ENCODE peak calls at places on chromosomes 6 and 20, in five cellular contexts. One of them, this sample, is unnamed.

GRCh38 chr20:41423026-41423425 is 56.4 kb upstream of the EMILIN3 start:
- DNase-seq in neuronal stem cell: no peak
- DNase-seq in H1: no peak
- DNase-seq in trophoblast cell: no peak
- DNase-seq in H9: no peak
- DNase-seq in this sample: no peak

GRCh38 chr6:98516869-98517268 is 317.5 kb upstream of the POU3F2 start:
- DNase-seq in H1: no peak
- DNase-seq in trophoblast cell: no peak
- DNase-seq in H9: no peak
- DNase-seq in neuronal stem cell: peak
- DNase-seq in this sample: no peak

GRCh38 chr20:38926142-38926933 is at the start of gene FAM83D:
- DNase-seq in H1: peak
- DNase-seq in H9: peak
- DNase-seq in trophoblast cell: peak
- DNase-seq in neuronal stem cell: peak
- DNase-seq in this sample: peak

GRCh38 chr20:43558412-43559146 is at the start of gene SGK2:
- DNase-seq in neuronal stem cell: no peak
- DNase-seq in H9: no peak
- DNase-seq in H1: no peak
- DNase-seq in trophoblast cell: peak
- DNase-seq in this sample: peak

GRCh38 chr6:39808934-39809333 is 16.8 kb downstream of the DAAM2 start:
- DNase-seq in H9: no peak
- DNase-seq in H1: no peak
- DNase-seq in neuronal stem cell: no peak
- DNase-seq in trophoblast cell: no peak
- DNase-seq in this sample: no peak

GRCh38 chr6:71250050-71250689 is 38.4 kb upstream of the OGFRL1 start:
- DNase-seq in neuronal stem cell: no peak
- DNase-seq in H9: no peak
- DNase-seq in trophoblast cell: peak
- DNase-seq in H1: no peak
- DNase-seq in this sample: peak

GRCh38 chr6:169955796-169956493 is 204.5 kb downstream of the ERMARD start:
- DNase-seq in H1: peak
- DNase-seq in H9: no peak
- DNase-seq in trophoblast cell: no peak
- DNase-seq in neuronal stem cell: no peak
- DNase-seq in this sample: no peak

GRCh38 chr6:43788305-43788704 is 18.3 kb downstream of the VEGFA start:
- DNase-seq in H1: no peak
- DNase-seq in neuronal stem cell: no peak
- DNase-seq in trophoblast cell: no peak
- DNase-seq in H9: no peak
- DNase-seq in this sample: no peak

DNA sequence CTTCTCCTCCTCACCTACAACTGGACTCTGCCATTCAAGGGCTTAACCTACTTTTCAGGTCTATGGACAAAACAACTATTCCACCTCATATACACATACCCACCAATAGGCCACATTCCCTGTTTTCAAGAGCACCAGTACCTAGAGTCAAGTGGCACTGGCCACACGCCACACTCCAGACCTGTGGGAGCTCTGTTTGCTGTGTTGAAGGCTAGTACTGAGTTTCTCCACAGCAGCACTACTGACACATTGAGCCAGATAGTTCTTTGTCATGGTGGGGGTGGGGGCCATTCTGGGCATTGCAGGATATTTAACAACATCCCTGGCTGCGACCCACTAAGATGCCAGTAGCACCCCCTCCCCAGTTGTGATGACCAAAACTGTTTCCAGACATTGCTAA is 84.1 kb downstream of the RALGAPA2 start:
- DNase-seq in H9: no peak
- DNase-seq in neuronal stem cell: no peak
- DNase-seq in H1: no peak
- DNase-seq in trophoblast cell: no peak
- DNase-seq in this sample: no peak
- H2BK12ac ChIP-seq in H9: no peak
- H2BK12ac ChIP-seq in neuronal stem cell: no peak
- H2BK12ac ChIP-seq in H1: no peak
- H2BK12ac ChIP-seq in trophoblast cell: no peak
- H2BK12ac ChIP-seq in this sample: no peak

DNA sequence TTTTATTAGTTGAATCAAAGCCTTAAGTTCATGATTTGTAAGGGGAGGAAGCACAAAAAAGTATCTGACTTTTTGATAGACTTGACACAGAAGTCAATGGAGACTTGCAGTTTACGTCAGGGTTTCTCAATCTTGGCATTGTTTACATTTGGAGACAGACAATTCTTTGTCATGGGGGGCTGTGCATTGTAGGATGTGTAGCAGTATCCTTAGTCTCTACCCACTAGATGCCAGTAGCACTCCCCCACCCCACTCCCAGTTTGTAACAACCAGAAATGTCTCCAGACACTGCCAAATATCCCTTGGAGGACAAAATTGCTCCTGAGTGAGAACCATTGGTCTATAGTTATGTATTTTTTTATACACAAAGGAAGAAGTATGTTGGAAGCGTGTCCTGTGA is 434.1 kb downstream of the RFPL4B start:
- DNase-seq in trophoblast cell: no peak
- DNase-seq in H9: no peak
- DNase-seq in neuronal stem cell: no peak
- DNase-seq in H1: no peak
- DNase-seq in this sample: peak
- H2BK12ac ChIP-seq in trophoblast cell: peak
- H2BK12ac ChIP-seq in H9: no peak
- H2BK12ac ChIP-seq in neuronal stem cell: no peak
- H2BK12ac ChIP-seq in H1: no peak
- H2BK12ac ChIP-seq in this sample: no peak

GRCh38 chr20:1370548-1371110 is 22.2 kb downstream of the FKBP1A start:
- DNase-seq in trophoblast cell: no peak
- DNase-seq in H9: no peak
- DNase-seq in H1: no peak
- DNase-seq in neuronal stem cell: no peak
- DNase-seq in this sample: peak

GRCh38 chr20:1373614-1374013 is 19.2 kb downstream of the FKBP1A start:
- DNase-seq in H1: peak
- DNase-seq in trophoblast cell: no peak
- DNase-seq in H9: no peak
- DNase-seq in neuronal stem cell: no peak
- DNase-seq in this sample: no peak

GRCh38 chr20:1373036-1373435 is 19.8 kb downstream of the FKBP1A start:
- DNase-seq in H9: no peak
- DNase-seq in neuronal stem cell: no peak
- DNase-seq in H1: peak
- DNase-seq in trophoblast cell: no peak
- DNase-seq in this sample: no peak

GRCh38 chr20:1371235-1371782 is 21.5 kb downstream of the FKBP1A start:
- DNase-seq in H1: no peak
- DNase-seq in neuronal stem cell: no peak
- DNase-seq in trophoblast cell: no peak
- DNase-seq in H9: no peak
- DNase-seq in this sample: no peak

GRCh38 chr20:1371830-1372539 is 20.9 kb downstream of the FKBP1A start:
- DNase-seq in H9: no peak
- DNase-seq in trophoblast cell: no peak
- DNase-seq in H1: peak
- DNase-seq in neuronal stem cell: no peak
- DNase-seq in this sample: no peak
- H2BK12ac ChIP-seq in H9: no peak
- H2BK12ac ChIP-seq in trophoblast cell: no peak
- H2BK12ac ChIP-seq in H1: no peak
- H2BK12ac ChIP-seq in neuronal stem cell: no peak
- H2BK12ac ChIP-seq in this sample: no peak

DNA sequence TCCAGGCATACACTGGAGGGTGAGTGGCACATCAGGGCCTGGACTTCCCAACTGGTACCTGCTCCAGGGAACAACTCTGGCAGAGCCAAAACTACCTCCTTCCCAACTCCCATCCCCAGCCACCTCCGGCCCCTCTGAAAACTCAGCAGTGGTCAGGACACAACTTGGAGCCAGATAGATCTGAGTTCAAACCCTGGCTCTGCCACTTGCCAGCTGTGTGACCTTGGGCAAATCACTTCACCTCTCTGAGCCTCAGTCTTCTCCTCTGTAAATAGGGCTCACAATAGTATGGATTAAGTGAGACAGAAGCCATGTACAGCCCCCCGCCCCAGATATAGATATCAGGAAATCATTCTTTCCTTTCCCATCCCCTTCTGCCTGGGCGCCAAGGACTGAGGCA is 10.7 kb downstream of the AHCY start:
- DNase-seq in neuronal stem cell: no peak
- DNase-seq in trophoblast cell: no peak
- DNase-seq in H9: no peak
- DNase-seq in H1: no peak
- DNase-seq in this sample: no peak
- H2BK12ac ChIP-seq in neuronal stem cell: no peak
- H2BK12ac ChIP-seq in trophoblast cell: no peak
- H2BK12ac ChIP-seq in H9: no peak
- H2BK12ac ChIP-seq in H1: no peak
- H2BK12ac ChIP-seq in this sample: no peak